ENCODE peak calls at places on chromosomes 12 and 14, in five cellular contexts. P, D, T, V and E are unnamed samples.
A peak's percentile ranks its signal among the peaks of the same experiment; 100 is the strongest.

GRCh38 chr14:100737526-100737925 is 10.8 kb downstream of the DLK1 start:
- DNase-seq in P (peak; percentile 21), D (no peak), T (no peak), V (no peak), E (peak; percentile 85)

GRCh38 chr12:6200266-6201198 is at the start of gene CD9:
- DNase-seq in P (peak; percentile 41), D (no peak), T (peak; percentile 89), V (peak; percentile 57), E (no peak)

GRCh38 chr12:3973269-3973884 is 100.2 kb upstream of the PARP11 start:
- DNase-seq in P (no peak), D (no peak), T (no peak), V (no peak), E (no peak)

GRCh38 chr14:54360667-54361066 is 36.1 kb upstream of the CDKN3 start:
- DNase-seq in P (no peak), D (no peak), T (no peak), V (no peak), E (no peak)

GRCh38 chr12:51864701-51865469 is 16.4 kb upstream of the FIGNL2 start:
- DNase-seq in P (no peak), D (no peak), T (peak; percentile 37), V (no peak), E (no peak)

GRCh38 chr12:130126023-130126432 is 36.2 kb upstream of the FZD10 start:
- DNase-seq in P (no peak), D (no peak), T (no peak), V (no peak), E (no peak)

GRCh38 chr12:31021809-31022492 is 51.7 kb upstream of the DDX11 start:
- DNase-seq in P (no peak), D (no peak), T (no peak), V (no peak), E (no peak)

GRCh38 chr12:101107032-101107763 is 102.8 kb downstream of the SLC5A8 start:
- DNase-seq in P (no peak), D (no peak), T (no peak), V (no peak), E (no peak)

GRCh38 chr12:32240833-32241232 is 134.2 kb downstream of the BICD1 start:
- DNase-seq in P (no peak), D (no peak), T (no peak), V (peak; percentile 54), E (no peak)

GRCh38 chr14:64303471-64303917 is 9.3 kb upstream of the ESR2 start:
- DNase-seq in P (no peak), D (peak; percentile 10), T (no peak), V (peak; percentile 71), E (no peak)

GRCh38 chr12:94980577-94980976 is 22.9 kb downstream of the NDUFA12 start:
- DNase-seq in P (no peak), D (no peak), T (no peak), V (peak; percentile 56), E (no peak)

GRCh38 chr12:69908208-69908607 is 83.2 kb downstream of the MYRFL start:
- DNase-seq in P (no peak), D (no peak), T (no peak), V (no peak), E (no peak)

GRCh38 chr14:105477659-105478623 is 3.3 kb downstream of the CRIP2 start:
- DNase-seq in P (peak; percentile 68), D (no peak), T (no peak), V (no peak), E (no peak)

GRCh38 chr12:108820700-108821406 is 36.5 kb downstream of the SSH1 start:
- DNase-seq in P (no peak), D (no peak), T (no peak), V (no peak), E (no peak)

GRCh38 chr12:107684990-107685359 is 624 bp upstream of the PWP1 start:
- DNase-seq in P (no peak), D (no peak), T (no peak), V (peak; percentile 42), E (no peak)

GRCh38 chr12:3603576-3603975 is 112.6 kb downstream of the PRMT8 start:
- DNase-seq in P (no peak), D (no peak), T (no peak), V (no peak), E (peak; percentile 52)

GRCh38 chr12:3833670-3834310 is 39.4 kb downstream of the PARP11 start:
- DNase-seq in P (no peak), D (no peak), T (no peak), V (no peak), E (no peak)

GRCh38 chr12:89320735-89321134 is 31.6 kb downstream of the DUSP6 start:
- DNase-seq in P (no peak), D (no peak), T (no peak), V (no peak), E (no peak)

GRCh38 chr14:61420326-61420725 is 98.9 kb downstream of the PRKCH start:
- DNase-seq in P (no peak), D (no peak), T (no peak), V (peak; percentile 36), E (no peak)

GRCh38 chr12:93226356-93226755 is 151.4 kb upstream of the NUDT4 start:
- DNase-seq in P (no peak), D (no peak), T (no peak), V (no peak), E (no peak)

GRCh38 chr14:52834440-52834842 is 43.0 kb upstream of the GNPNAT1 start:
- DNase-seq in P (no peak), D (no peak), T (no peak), V (peak; percentile 87), E (no peak)

GRCh38 chr14:64741961-64742360 is 37.7 kb downstream of the PLEKHG3 start:
- DNase-seq in P (no peak), D (no peak), T (no peak), V (no peak), E (no peak)

GRCh38 chr14:104941508-104942365 is 17.1 kb downstream of the PLD4 start:
- DNase-seq in P (no peak), D (no peak), T (no peak), V (no peak), E (peak; percentile 80)

GRCh38 chr12:105228494-105228893 is 7.5 kb downstream of the APPL2 start:
- DNase-seq in P (no peak), D (no peak), T (no peak), V (peak; percentile 78), E (no peak)

GRCh38 chr12:40587416-40587815 is 104.8 kb upstream of the CNTN1 start:
- DNase-seq in P (no peak), D (no peak), T (no peak), V (no peak), E (no peak)

GRCh38 chr12:10849425-10849878 is at the start of gene PRR4:
- DNase-seq in P (no peak), D (no peak), T (no peak), V (peak; percentile 62), E (no peak)

GRCh38 chr12:57129311-57130288 is 1.3 kb downstream of the LRP1 start:
- DNase-seq in P (no peak), D (no peak), T (peak; percentile 81), V (no peak), E (no peak)

DNA sequence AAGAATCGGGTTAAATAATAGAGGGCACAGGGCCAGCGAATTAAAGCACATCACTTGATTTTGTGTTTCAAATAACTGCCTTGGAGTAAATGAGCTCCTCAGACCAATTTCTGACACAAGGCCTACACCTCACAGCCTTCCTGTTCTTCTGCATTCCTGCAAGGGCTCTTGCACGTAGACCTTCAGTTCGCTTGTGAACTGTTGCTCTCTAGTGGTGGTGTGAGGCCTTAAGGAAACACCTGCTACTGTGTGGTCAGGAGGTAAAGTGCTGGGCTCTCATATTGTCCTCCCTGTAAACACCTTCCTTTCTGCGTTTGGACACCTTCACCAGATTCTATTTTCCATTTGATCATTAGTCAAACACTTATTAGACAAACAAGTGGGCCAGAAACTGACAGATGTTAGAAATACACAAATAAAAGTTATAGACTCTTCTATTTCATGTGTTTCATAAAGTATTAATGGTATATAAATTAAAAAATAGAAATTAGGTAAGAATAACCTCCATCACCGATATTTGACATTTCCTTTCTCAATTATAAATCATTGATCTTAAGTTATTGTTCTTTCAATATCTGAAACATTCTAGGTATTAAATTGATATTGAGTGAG is 29.2 kb upstream of the KLRF1 start:
- DNase-seq in P (peak; percentile 54), D (no peak), T (no peak), V (peak; percentile 60), E (no peak)
- TF ChIP-seq CTCF in P (peak; percentile 91), D (peak; percentile 26), T (no peak), V (peak; percentile 57), E (peak; percentile 34)

GRCh38 chr12:116010467-116010866 is 267.0 kb downstream of the MED13L start:
- DNase-seq in P (no peak), D (no peak), T (no peak), V (no peak), E (no peak)

GRCh38 chr12:116012757-116013156 is 264.7 kb downstream of the MED13L start:
- DNase-seq in P (no peak), D (no peak), T (no peak), V (no peak), E (no peak)

GRCh38 chr12:116011217-116011616 is 266.3 kb downstream of the MED13L start:
- DNase-seq in P (no peak), D (no peak), T (no peak), V (no peak), E (no peak)

GRCh38 chr12:116006141-116006540 is 271.4 kb downstream of the MED13L start:
- DNase-seq in P (no peak), D (no peak), T (no peak), V (no peak), E (no peak)

DNA sequence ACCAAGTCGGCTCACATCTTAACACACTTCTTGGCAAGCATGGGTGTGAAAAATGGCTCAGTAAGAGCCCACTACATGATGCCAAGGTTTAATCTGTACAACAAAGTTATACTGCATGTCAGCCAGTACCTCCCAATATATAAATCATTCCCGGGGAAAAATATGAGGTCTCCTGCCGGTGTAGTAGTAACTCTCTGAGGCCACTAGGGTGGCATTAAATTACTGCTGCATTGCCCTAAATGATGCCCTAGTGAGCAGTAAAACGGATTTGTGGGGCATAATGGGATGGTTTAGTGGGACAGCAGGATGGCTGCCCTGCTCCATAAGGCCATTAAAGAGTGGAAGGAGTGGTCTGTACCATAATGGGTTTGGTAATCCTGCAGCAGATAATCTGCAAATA is 267.7 kb downstream of the MED13L start:
- DNase-seq in P (no peak), D (no peak), T (no peak), V (no peak), E (no peak)
- TF ChIP-seq CTCF in P (no peak), D (peak; percentile 6), T (peak; percentile 18), V (peak; percentile 47), E (peak; percentile 65)

GRCh38 chr12:118136559-118137003 is 657 bp downstream of the PEBP1 start:
- DNase-seq in P (peak; percentile 39), D (no peak), T (peak; percentile 88), V (peak; percentile 35), E (no peak)

GRCh38 chr12:118140825-118141224 is 4.9 kb downstream of the PEBP1 start:
- DNase-seq in P (no peak), D (no peak), T (no peak), V (no peak), E (no peak)

GRCh38 chr12:118137148-118137678 is 1.3 kb downstream of the PEBP1 start:
- DNase-seq in P (no peak), D (no peak), T (no peak), V (no peak), E (no peak)

GRCh38 chr12:118135788-118136558 is at the start of gene PEBP1:
- DNase-seq in P (peak; percentile 95), D (peak; percentile 68), T (peak; percentile 99), V (peak; percentile 90), E (peak; percentile 98)
- TF ChIP-seq CTCF in P (no peak), D (no peak), T (no peak), V (no peak), E (peak; percentile 22)

GRCh38 chr14:76767681-76768055 is 6.4 kb downstream of the VASH1 start:
- DNase-seq in P (no peak), D (no peak), T (no peak), V (no peak), E (peak; percentile 33)
- TF ChIP-seq CTCF in P (no peak), D (no peak), T (no peak), V (no peak), E (no peak)